ENCODE peak calls at places on chromosomes 3 and 15, in eight cellular contexts. One of them, this sample, is unnamed.

GRCh38 chr3:73449774-73450173 is 175.0 kb downstream of the PDZRN3 start:
- DNase-seq in endothelial cell of umbilical vein: no peak
- DNase-seq in IMR-90: no peak
- DNase-seq in uterus: no peak
- DNase-seq in GM12891: no peak
- DNase-seq in body of pancreas: no peak
- DNase-seq in ovary: no peak
- DNase-seq in HepG2: no peak
- DNase-seq in this sample: no peak

GRCh38 chr3:112405845-112406244 is 72.9 kb downstream of the CD200 start:
- DNase-seq in uterus: no peak
- DNase-seq in body of pancreas: no peak
- DNase-seq in endothelial cell of umbilical vein: no peak
- DNase-seq in IMR-90: peak; percentile 40
- DNase-seq in HepG2: no peak
- DNase-seq in GM12891: no peak
- DNase-seq in ovary: no peak
- DNase-seq in this sample: no peak

GRCh38 chr3:103247459-103247858 is 812.6 kb downstream of the ZPLD1 start:
- DNase-seq in HepG2: no peak
- DNase-seq in IMR-90: no peak
- DNase-seq in body of pancreas: no peak
- DNase-seq in ovary: no peak
- DNase-seq in uterus: no peak
- DNase-seq in GM12891: no peak
- DNase-seq in endothelial cell of umbilical vein: no peak
- DNase-seq in this sample: no peak

GRCh38 chr3:74905478-74905877 is 291.0 kb upstream of the CNTN3 start:
- DNase-seq in IMR-90: no peak
- DNase-seq in ovary: no peak
- DNase-seq in HepG2: no peak
- DNase-seq in body of pancreas: no peak
- DNase-seq in endothelial cell of umbilical vein: no peak
- DNase-seq in GM12891: no peak
- DNase-seq in uterus: no peak
- DNase-seq in this sample: no peak

GRCh38 chr15:47872869-47873301 is 155.6 kb downstream of the SEMA6D start:
- DNase-seq in IMR-90: no peak
- DNase-seq in uterus: no peak
- DNase-seq in body of pancreas: no peak
- DNase-seq in endothelial cell of umbilical vein: no peak
- DNase-seq in GM12891: no peak
- DNase-seq in HepG2: no peak
- DNase-seq in ovary: no peak
- DNase-seq in this sample: no peak

GRCh38 chr3:25904248-25904647 is 114.4 kb downstream of the OXSM start:
- DNase-seq in IMR-90: no peak
- DNase-seq in uterus: no peak
- DNase-seq in HepG2: no peak
- DNase-seq in body of pancreas: peak; percentile 31
- DNase-seq in endothelial cell of umbilical vein: no peak
- DNase-seq in GM12891: no peak
- DNase-seq in ovary: no peak
- DNase-seq in this sample: no peak

GRCh38 chr3:12628813-12629212 is 35.1 kb downstream of the RAF1 start:
- DNase-seq in HepG2: no peak
- DNase-seq in body of pancreas: no peak
- DNase-seq in GM12891: no peak
- DNase-seq in uterus: no peak
- DNase-seq in IMR-90: no peak
- DNase-seq in ovary: no peak
- DNase-seq in endothelial cell of umbilical vein: no peak
- DNase-seq in this sample: no peak

GRCh38 chr15:67521770-67522568 is 1.0 kb downstream of the C15orf61 start:
- DNase-seq in ovary: no peak
- DNase-seq in uterus: no peak
- DNase-seq in GM12891: no peak
- DNase-seq in body of pancreas: no peak
- DNase-seq in endothelial cell of umbilical vein: peak; percentile 57
- DNase-seq in HepG2: no peak
- DNase-seq in IMR-90: peak; percentile 51
- DNase-seq in this sample: peak; percentile 39

GRCh38 chr3:184666422-184666821 is 45.4 kb downstream of the MAGEF1 start:
- DNase-seq in body of pancreas: no peak
- DNase-seq in uterus: no peak
- DNase-seq in HepG2: no peak
- DNase-seq in IMR-90: no peak
- DNase-seq in GM12891: no peak
- DNase-seq in endothelial cell of umbilical vein: no peak
- DNase-seq in ovary: no peak
- DNase-seq in this sample: no peak

GRCh38 chr15:73989001-73989798 is 2.9 kb downstream of the STOML1 start:
- DNase-seq in HepG2: no peak
- DNase-seq in endothelial cell of umbilical vein: peak; percentile 56
- DNase-seq in ovary: no peak
- DNase-seq in IMR-90: peak; percentile 86
- DNase-seq in uterus: no peak
- DNase-seq in GM12891: no peak
- DNase-seq in body of pancreas: no peak
- DNase-seq in this sample: no peak

GRCh38 chr3:196634851-196635250 is 4.6 kb upstream of the NRROS start:
- DNase-seq in endothelial cell of umbilical vein: no peak
- DNase-seq in body of pancreas: no peak
- DNase-seq in uterus: no peak
- DNase-seq in HepG2: no peak
- DNase-seq in ovary: no peak
- DNase-seq in IMR-90: no peak
- DNase-seq in GM12891: no peak
- DNase-seq in this sample: no peak

GRCh38 chr3:62022312-62022711 is 351.0 kb downstream of the FEZF2 start:
- DNase-seq in endothelial cell of umbilical vein: peak; percentile 3
- DNase-seq in uterus: no peak
- DNase-seq in GM12891: no peak
- DNase-seq in HepG2: no peak
- DNase-seq in ovary: no peak
- DNase-seq in IMR-90: no peak
- DNase-seq in body of pancreas: no peak
- DNase-seq in this sample: no peak

DNA sequence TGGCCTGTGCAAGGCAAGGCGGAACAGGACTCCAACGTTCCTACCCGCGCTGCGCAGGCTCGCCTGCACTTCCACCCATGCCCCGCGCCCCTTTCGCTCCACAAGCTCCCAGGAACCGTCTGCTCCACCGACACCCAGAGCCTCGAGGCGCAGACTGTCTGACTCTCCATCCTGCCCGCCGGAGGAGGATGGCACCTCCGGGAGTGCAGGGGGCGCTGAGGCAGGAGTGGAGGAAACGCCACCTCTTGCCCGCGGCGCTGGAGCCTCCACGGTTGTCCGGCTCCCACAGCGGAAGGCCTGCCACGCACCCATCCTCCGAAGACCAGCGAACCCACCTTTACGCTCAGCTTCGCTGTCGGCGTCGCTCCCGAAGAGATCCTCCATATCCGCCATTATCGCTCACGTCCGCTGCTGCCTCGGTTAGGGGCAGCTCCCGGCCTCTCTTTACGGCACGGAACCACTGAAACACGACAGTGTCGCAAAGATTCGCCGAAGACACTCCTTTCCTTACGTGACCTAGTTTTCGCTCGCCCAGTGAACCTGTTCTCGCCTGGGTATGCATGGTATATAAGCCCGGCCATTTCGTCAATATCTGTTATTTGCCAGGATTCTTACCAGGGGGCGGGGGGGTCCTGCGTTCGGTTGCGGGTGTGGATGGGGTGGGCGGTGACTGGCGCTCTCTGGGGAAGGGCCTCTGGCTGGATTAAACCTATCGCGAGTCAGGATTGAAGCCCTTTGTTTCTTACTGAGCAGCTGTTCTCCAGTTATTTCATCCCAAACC is at the start of gene LEO1:
- DNase-seq in HepG2: peak; percentile 96
- DNase-seq in body of pancreas: peak; percentile 90
- DNase-seq in GM12891: peak; percentile 85
- DNase-seq in ovary: peak; percentile 85
- DNase-seq in IMR-90: peak; percentile 98
- DNase-seq in endothelial cell of umbilical vein: peak; percentile 97
- DNase-seq in uterus: peak; percentile 86
- DNase-seq in this sample: peak; percentile 95
- TF ChIP-seq POLR2A in HepG2: peak; percentile 76
- TF ChIP-seq POLR2A in body of pancreas: peak; percentile 87
- TF ChIP-seq POLR2A in GM12891: peak; percentile 87
- TF ChIP-seq POLR2A in ovary: no peak
- TF ChIP-seq POLR2A in IMR-90: peak; percentile 86
- TF ChIP-seq POLR2A in endothelial cell of umbilical vein: peak; percentile 92
- TF ChIP-seq POLR2A in uterus: no peak
- TF ChIP-seq POLR2A in this sample: peak; percentile 73

DNA sequence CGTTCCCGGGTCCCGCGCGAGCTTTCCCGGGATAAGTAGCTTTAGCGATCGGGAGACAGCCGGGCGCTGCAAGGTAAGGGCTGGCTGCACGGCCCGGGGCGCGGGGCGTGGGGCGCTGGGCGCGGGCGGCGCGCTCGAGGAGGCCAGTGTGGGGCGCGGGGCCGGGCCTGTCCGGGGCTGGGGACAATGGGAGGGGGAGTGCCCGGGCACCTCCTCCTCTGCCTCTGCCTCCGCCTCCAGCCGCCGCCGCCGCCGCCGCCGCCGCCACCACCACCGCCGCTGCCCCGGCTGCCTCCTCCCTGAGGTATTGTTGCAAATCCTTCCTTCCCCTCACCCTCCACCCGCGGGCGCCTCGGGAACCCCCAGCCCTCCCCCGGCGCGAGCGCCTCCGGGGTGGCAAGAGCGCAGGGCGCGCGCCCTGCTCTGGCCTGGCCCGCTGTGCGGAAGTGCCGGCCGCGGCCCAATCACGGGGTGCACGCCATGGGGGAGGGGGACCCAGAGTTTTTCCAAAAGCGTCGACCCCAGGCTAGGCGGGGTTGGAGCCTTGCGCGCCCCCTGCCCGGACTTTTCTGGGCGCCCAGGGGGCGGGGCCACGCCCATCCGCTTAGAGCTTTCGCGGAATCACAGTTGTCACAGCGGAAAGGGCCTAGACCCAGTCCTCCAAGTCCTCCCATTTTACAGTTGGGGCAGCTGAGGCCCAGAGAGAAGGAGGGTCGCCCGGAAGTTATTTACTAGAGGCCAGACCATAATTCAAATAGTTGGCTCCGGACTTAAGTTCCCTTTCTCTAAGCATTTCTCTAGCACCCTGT is at the start of gene LPP:
- DNase-seq in ovary: peak; percentile 79
- DNase-seq in GM12891: peak; percentile 55
- DNase-seq in uterus: peak; percentile 71
- DNase-seq in endothelial cell of umbilical vein: peak; percentile 45
- DNase-seq in body of pancreas: peak; percentile 79
- DNase-seq in HepG2: peak; percentile 47
- DNase-seq in IMR-90: peak; percentile 77
- DNase-seq in this sample: peak; percentile 86
- TF ChIP-seq POLR2A in ovary: no peak
- TF ChIP-seq POLR2A in GM12891: no peak
- TF ChIP-seq POLR2A in uterus: no peak
- TF ChIP-seq POLR2A in endothelial cell of umbilical vein: peak; percentile 15
- TF ChIP-seq POLR2A in body of pancreas: peak; percentile 56
- TF ChIP-seq POLR2A in HepG2: no peak
- TF ChIP-seq POLR2A in IMR-90: peak; percentile 72
- TF ChIP-seq POLR2A in this sample: no peak

GRCh38 chr3:139343895-139344856 is at the start of gene MRPS22:
- DNase-seq in ovary: peak; percentile 78
- DNase-seq in IMR-90: peak; percentile 91
- DNase-seq in uterus: peak; percentile 75
- DNase-seq in body of pancreas: peak; percentile 79
- DNase-seq in HepG2: peak; percentile 89
- DNase-seq in GM12891: peak; percentile 76
- DNase-seq in endothelial cell of umbilical vein: peak; percentile 94
- DNase-seq in this sample: peak; percentile 88
- TF ChIP-seq POLR2A in ovary: no peak
- TF ChIP-seq POLR2A in IMR-90: peak; percentile 76
- TF ChIP-seq POLR2A in uterus: peak; percentile 16
- TF ChIP-seq POLR2A in body of pancreas: peak; percentile 64
- TF ChIP-seq POLR2A in HepG2: no peak
- TF ChIP-seq POLR2A in GM12891: peak; percentile 83
- TF ChIP-seq POLR2A in endothelial cell of umbilical vein: peak; percentile 63
- TF ChIP-seq POLR2A in this sample: peak; percentile 52

GRCh38 chr3:126656376-126657134 is 1.6 kb upstream of the TXNRD3 start:
- DNase-seq in HepG2: no peak
- DNase-seq in GM12891: no peak
- DNase-seq in ovary: no peak
- DNase-seq in uterus: no peak
- DNase-seq in body of pancreas: no peak
- DNase-seq in IMR-90: no peak
- DNase-seq in endothelial cell of umbilical vein: no peak
- DNase-seq in this sample: no peak

GRCh38 chr3:126657901-126658300 is 3.0 kb upstream of the TXNRD3 start:
- DNase-seq in ovary: no peak
- DNase-seq in endothelial cell of umbilical vein: no peak
- DNase-seq in uterus: no peak
- DNase-seq in HepG2: no peak
- DNase-seq in body of pancreas: no peak
- DNase-seq in GM12891: no peak
- DNase-seq in IMR-90: no peak
- DNase-seq in this sample: peak; percentile 67

GRCh38 chr3:126655887-126656286 is 963 bp upstream of the TXNRD3 start:
- DNase-seq in body of pancreas: no peak
- DNase-seq in GM12891: no peak
- DNase-seq in endothelial cell of umbilical vein: no peak
- DNase-seq in HepG2: no peak
- DNase-seq in uterus: no peak
- DNase-seq in ovary: no peak
- DNase-seq in IMR-90: no peak
- DNase-seq in this sample: no peak

GRCh38 chr3:126658584-126658983 is 3.7 kb upstream of the TXNRD3 start:
- DNase-seq in body of pancreas: no peak
- DNase-seq in IMR-90: no peak
- DNase-seq in endothelial cell of umbilical vein: no peak
- DNase-seq in ovary: no peak
- DNase-seq in uterus: no peak
- DNase-seq in HepG2: no peak
- DNase-seq in GM12891: no peak
- DNase-seq in this sample: no peak

GRCh38 chr3:126654571-126655393 is at the start of gene TXNRD3:
- DNase-seq in HepG2: peak; percentile 62
- DNase-seq in uterus: peak; percentile 81
- DNase-seq in IMR-90: peak; percentile 49
- DNase-seq in ovary: peak; percentile 88
- DNase-seq in body of pancreas: peak; percentile 90
- DNase-seq in endothelial cell of umbilical vein: peak; percentile 64
- DNase-seq in GM12891: peak; percentile 43
- DNase-seq in this sample: peak; percentile 90
- TF ChIP-seq POLR2A in HepG2: peak; percentile 81
- TF ChIP-seq POLR2A in uterus: peak; percentile 42
- TF ChIP-seq POLR2A in IMR-90: peak; percentile 64
- TF ChIP-seq POLR2A in ovary: peak; percentile 54
- TF ChIP-seq POLR2A in body of pancreas: peak; percentile 78
- TF ChIP-seq POLR2A in endothelial cell of umbilical vein: no peak
- TF ChIP-seq POLR2A in GM12891: no peak
- TF ChIP-seq POLR2A in this sample: peak; percentile 79

This sample was measured in adrenal gland.